ENCODE peak calls at places on chromosome 22, in ten cellular contexts. V is LoVo; I is NCI-H2081; L is T1000; R is GM12891; Q is DMS53; T is central memory CD4-positive, alpha-beta T cell; S is stimulated activated CD4-positive, alpha-beta T cell treated with anti-CD3 and anti-CD28 coated beads, Interleukin-1b, Interleukin-23, amount 100 ng/mL, for 1 hour; G is CD4-positive, alpha-beta T cell; B is neural crest cell. O is an unnamed sample.

GRCh38 chr22:40407021-40407761 is 36.8 kb downstream of the SGSM3 start:
- DNase-seq in V (no peak), T (no peak), Q (no peak), S (no peak), B (no peak), R (no peak), L (no peak), I (no peak), G (no peak), O (no peak)

GRCh38 chr22:30267382-30268302 is 991 bp upstream of the OSM start:
- DNase-seq in V (no peak), S (no peak), L (no peak), R (no peak), Q (no peak), G (peak), I (no peak), B (no peak), T (peak), O (no peak)

GRCh38 chr22:44366372-44367310 is 53.9 kb upstream of the SHISAL1 start:
- DNase-seq in I (no peak), R (no peak), B (no peak), G (no peak), L (no peak), Q (no peak), V (no peak), S (no peak), T (no peak), O (no peak)

GRCh38 chr22:32079110-32080089 is 36.3 kb downstream of the SLC5A1 start:
- DNase-seq in R (no peak), Q (no peak), V (peak), L (no peak), I (no peak), T (no peak), B (no peak), S (no peak), G (no peak), O (no peak)

GRCh38 chr22:36332623-36333331 is 55.0 kb downstream of the MYH9 start:
- DNase-seq in G (peak), T (peak), Q (peak), S (no peak), L (no peak), I (no peak), R (no peak), B (no peak), V (peak), O (no peak)

GRCh38 chr22:26330971-26331625 is 98.0 kb upstream of the ASPHD2 start:
- DNase-seq in S (peak), B (peak), V (peak), T (peak), L (no peak), Q (peak), I (peak), G (peak), R (peak), O (peak)

GRCh38 chr22:21710156-21710555 is 25.4 kb downstream of the YPEL1 start:
- DNase-seq in L (peak), G (no peak), B (no peak), I (no peak), Q (no peak), T (no peak), S (no peak), V (no peak), R (no peak), O (no peak)

GRCh38 chr22:44827666-44828065 is 75.3 kb downstream of the ARHGAP8 start:
- DNase-seq in G (no peak), V (no peak), I (no peak), L (no peak), R (no peak), S (no peak), Q (no peak), B (no peak), T (no peak), O (no peak)

O was measured in mesothelial cell of epicardium.